ENCODE peak calls at places on chromosomes 6 and 20, in ten cellular contexts. E, D, N, Y, Z, L, G, A, V and X are unnamed samples.

GRCh38 chr6:37010402-37010892 is 5.0 kb downstream of the FGD2 start:
- DNase-seq in E (no peak), D (no peak), N (no peak), Y (no peak), Z (no peak), L (no peak), G (no peak), A (no peak), V (no peak), X (no peak)

GRCh38 chr6:56764081-56764566 is 121.4 kb upstream of the DST start:
- DNase-seq in E (no peak), D (no peak), N (no peak), Y (no peak), Z (peak; percentile 29), L (no peak), G (peak; percentile 77), A (no peak), V (no peak), X (no peak)

GRCh38 chr6:111721677-111722219 is 116.1 kb upstream of the TRAF3IP2 start:
- DNase-seq in E (no peak), D (no peak), N (no peak), Y (no peak), Z (peak; percentile 43), L (peak; percentile 15), G (no peak), A (no peak), V (no peak), X (no peak)

GRCh38 chr6:75719133-75719532 is 29.9 kb upstream of the MYO6 start:
- DNase-seq in E (no peak), D (no peak), N (no peak), Y (no peak), Z (no peak), L (no peak), G (no peak), A (no peak), V (no peak), X (no peak)

GRCh38 chr6:15626160-15626559 is 36.7 kb downstream of the DTNBP1 start:
- DNase-seq in E (no peak), D (no peak), N (no peak), Y (no peak), Z (no peak), L (no peak), G (no peak), A (no peak), V (no peak), X (no peak)

GRCh38 chr6:27867941-27868705 is 44.1 kb downstream of the OR2B2 start:
- DNase-seq in E (no peak), D (no peak), N (no peak), Y (no peak), Z (no peak), L (no peak), G (peak; percentile 30), A (no peak), V (no peak), X (no peak)

GRCh38 chr6:41780623-41781301 is at the start of gene PRICKLE4:
- DNase-seq in E (peak; percentile 36), D (peak; percentile 57), N (peak; percentile 65), Y (peak; percentile 81), Z (peak; percentile 74), L (no peak), G (peak; percentile 30), A (peak; percentile 75), V (no peak), X (no peak)

GRCh38 chr20:46558511-46558959 is 8.1 kb upstream of the OCSTAMP start:
- DNase-seq in E (no peak), D (no peak), N (no peak), Y (peak; percentile 62), Z (peak; percentile 27), L (no peak), G (peak; percentile 77), A (peak; percentile 30), V (peak; percentile 85), X (no peak)

GRCh38 chr6:4185419-4185818 is 50.0 kb upstream of the ECI2 start:
- DNase-seq in E (no peak), D (no peak), N (no peak), Y (no peak), Z (no peak), L (no peak), G (no peak), A (no peak), V (no peak), X (no peak)

GRCh38 chr20:47792021-47792618 is 6.8 kb upstream of the SULF2 start:
- DNase-seq in E (no peak), D (peak; percentile 81), N (no peak), Y (no peak), Z (no peak), L (no peak), G (peak; percentile 98), A (peak; percentile 33), V (peak; percentile 65), X (peak; percentile 76)

DNA sequence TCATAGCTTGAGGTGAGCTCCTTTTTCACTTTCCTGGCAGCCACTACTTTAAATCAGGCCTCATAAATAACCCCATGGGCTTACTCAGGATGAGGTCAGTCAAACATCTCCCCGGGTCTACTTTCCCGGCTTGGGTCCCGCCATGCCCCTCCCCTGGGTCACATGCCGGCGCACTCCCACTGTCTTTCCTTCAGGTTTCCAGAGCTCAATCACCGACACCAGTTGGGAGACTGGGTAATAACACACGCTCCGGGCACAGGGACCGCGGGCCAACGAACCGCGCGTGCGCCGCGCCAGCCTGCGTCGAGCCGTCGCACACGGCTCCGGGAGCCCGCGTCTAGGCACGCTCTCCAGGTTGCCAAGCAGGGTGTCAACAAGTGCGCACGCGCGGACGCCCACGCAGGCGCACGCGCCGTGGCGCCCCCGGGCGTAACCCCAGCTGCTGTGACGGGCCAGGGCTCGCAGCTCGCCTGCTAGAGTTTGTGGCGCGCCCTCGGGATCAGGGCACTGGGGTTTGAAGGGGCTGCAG is 31.6 kb downstream of the TFAP2B start:
- DNase-seq in E (no peak), D (no peak), N (peak; percentile 32), Y (no peak), Z (no peak), L (no peak), G (no peak), A (no peak), V (no peak), X (no peak)
- H3K27me3 ChIP-seq in E (peaks cover 66% of the 10 kb centered on the region), D (no peaks in the 10 kb centered on the region), N (peaks cover 80% of the 10 kb centered on the region), Y (peaks cover 69% of the 10 kb centered on the region), Z (peaks cover 66% of the 10 kb centered on the region), L (peaks cover 65% of the 10 kb centered on the region), G (peaks cover 37% of the 10 kb centered on the region), A (peaks cover 21% of the 10 kb centered on the region), V (peaks cover 15% of the 10 kb centered on the region), X (peaks cover 72% of the 10 kb centered on the region)

GRCh38 chr20:6999381-6999780 is 231.9 kb downstream of the BMP2 start:
- DNase-seq in E (no peak), D (no peak), N (no peak), Y (no peak), Z (no peak), L (no peak), G (no peak), A (no peak), V (no peak), X (no peak)

DNA sequence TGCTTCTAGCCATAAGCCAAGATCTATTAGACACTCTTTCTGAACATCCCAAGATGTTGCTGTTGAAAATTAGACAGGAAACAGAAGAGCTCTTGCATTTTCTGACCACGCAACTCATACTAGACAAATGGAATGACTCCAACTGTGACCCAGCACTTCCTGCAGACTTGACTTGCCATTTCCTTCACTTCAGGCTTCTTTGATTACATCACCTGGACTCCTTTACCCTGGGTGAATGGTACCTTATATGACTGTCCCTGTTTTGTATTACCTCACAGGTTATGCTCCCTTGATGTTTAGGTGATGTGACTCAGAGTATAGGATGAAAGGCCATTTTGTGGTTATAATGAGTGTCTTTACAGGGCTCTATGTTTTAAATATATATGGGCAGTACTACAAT is 236.1 kb downstream of the BMP2 start:
- DNase-seq in E (no peak), D (no peak), N (no peak), Y (no peak), Z (no peak), L (no peak), G (no peak), A (no peak), V (no peak), X (no peak)
- H3K27ac ChIP-seq in E (no peak overlapping the region), D (no peak overlapping the region), N (no peak overlapping the region), Y (no peak overlapping the region), Z (no peak overlapping the region), L (no peak overlapping the region), G (no peak overlapping the region), A (no peak overlapping the region), V (no peak overlapping the region), X (no peak overlapping the region)

GRCh38 chr20:61355096-61355495 is 103.0 kb downstream of the CDH4 start:
- DNase-seq in E (no peak), D (no peak), N (no peak), Y (no peak), Z (no peak), L (no peak), G (no peak), A (no peak), V (no peak), X (no peak)

GRCh38 chr20:61355585-61355984 is 103.5 kb downstream of the CDH4 start:
- DNase-seq in E (no peak), D (no peak), N (no peak), Y (no peak), Z (no peak), L (no peak), G (no peak), A (no peak), V (no peak), X (no peak)

GRCh38 chr20:61353261-61353995 is 101.4 kb downstream of the CDH4 start:
- DNase-seq in E (no peak), D (no peak), N (no peak), Y (no peak), Z (no peak), L (no peak), G (peak; percentile 18), A (no peak), V (no peak), X (no peak)

GRCh38 chr20:61353996-61354390 is 101.9 kb downstream of the CDH4 start:
- DNase-seq in E (no peak), D (no peak), N (no peak), Y (no peak), Z (no peak), L (no peak), G (no peak), A (no peak), V (no peak), X (no peak)

GRCh38 chr20:61354501-61354900 is 102.4 kb downstream of the CDH4 start:
- DNase-seq in E (no peak), D (no peak), N (no peak), Y (no peak), Z (no peak), L (no peak), G (no peak), A (no peak), V (no peak), X (no peak)
- H3K27me3 ChIP-seq in E (no peaks in the 10 kb centered on the region), D (no peaks in the 10 kb centered on the region), N (peaks cover 14% of the 10 kb centered on the region), Y (peaks cover 9% of the 10 kb centered on the region), Z (no peaks in the 10 kb centered on the region), L (no peaks in the 10 kb centered on the region), G (no peaks in the 10 kb centered on the region), A (no peaks in the 10 kb centered on the region), V (no peaks in the 10 kb centered on the region), X (peaks cover 30% of the 10 kb centered on the region)

GRCh38 chr6:130778946-130779657 is 48.1 kb upstream of the SMLR1 start:
- DNase-seq in E (no peak), D (no peak), N (no peak), Y (no peak), Z (no peak), L (no peak), G (peak; percentile 73), A (no peak), V (peak; percentile 36), X (no peak)
- H3K27ac ChIP-seq in E (no peak overlapping the region), D (no peak overlapping the region), N (no peak overlapping the region), Y (peak overlapping the region; percentile 38), Z (no peak overlapping the region), L (no peak overlapping the region), G (no peak overlapping the region), A (no peak overlapping the region), V (peak overlapping the region; percentile 33), X (no peak overlapping the region)